ENCODE peak calls at places on chromosomes 1 and 21, in eight cellular contexts. One of them, this sample, is unnamed.

GRCh38 chr1:28926629-28927441 is 12.5 kb downstream of the EPB41 start:
- DNase-seq in myocyte: no peak
- DNase-seq in GM13976: peak
- DNase-seq in adrenal gland: no peak
- DNase-seq in SW 1271: no peak
- DNase-seq in cardiac muscle cell: peak
- DNase-seq in stimulated activated CD4-positive, alpha-beta T cell treated with anti-CD3 and anti-CD28 coated beads, Interleukin-2, amount 100 ng/mL, for 24 hours: no peak
- DNase-seq in NCI-H510A: peak
- DNase-seq in this sample: no peak

GRCh38 chr1:57986432-57986831 is 560.1 kb downstream of the OMA1 start:
- DNase-seq in myocyte: no peak
- DNase-seq in GM13976: peak
- DNase-seq in cardiac muscle cell: no peak
- DNase-seq in adrenal gland: no peak
- DNase-seq in SW 1271: no peak
- DNase-seq in NCI-H510A: no peak
- DNase-seq in stimulated activated CD4-positive, alpha-beta T cell treated with anti-CD3 and anti-CD28 coated beads, Interleukin-2, amount 100 ng/mL, for 24 hours: no peak
- DNase-seq in this sample: no peak

GRCh38 chr1:84967666-84968065 is 29.2 kb downstream of the MCOLN2 start:
- DNase-seq in myocyte: no peak
- DNase-seq in NCI-H510A: no peak
- DNase-seq in adrenal gland: no peak
- DNase-seq in stimulated activated CD4-positive, alpha-beta T cell treated with anti-CD3 and anti-CD28 coated beads, Interleukin-2, amount 100 ng/mL, for 24 hours: no peak
- DNase-seq in cardiac muscle cell: no peak
- DNase-seq in SW 1271: no peak
- DNase-seq in GM13976: no peak
- DNase-seq in this sample: no peak

GRCh38 chr1:7576946-7577657 is 194.0 kb upstream of the VAMP3 start:
- DNase-seq in adrenal gland: no peak
- DNase-seq in stimulated activated CD4-positive, alpha-beta T cell treated with anti-CD3 and anti-CD28 coated beads, Interleukin-2, amount 100 ng/mL, for 24 hours: no peak
- DNase-seq in SW 1271: no peak
- DNase-seq in myocyte: no peak
- DNase-seq in cardiac muscle cell: peak
- DNase-seq in NCI-H510A: no peak
- DNase-seq in GM13976: no peak
- DNase-seq in this sample: peak

GRCh38 chr1:15304708-15305326 is 57.8 kb downstream of the FHAD1 start:
- DNase-seq in stimulated activated CD4-positive, alpha-beta T cell treated with anti-CD3 and anti-CD28 coated beads, Interleukin-2, amount 100 ng/mL, for 24 hours: peak
- DNase-seq in GM13976: peak
- DNase-seq in NCI-H510A: peak
- DNase-seq in SW 1271: peak
- DNase-seq in myocyte: peak
- DNase-seq in cardiac muscle cell: peak
- DNase-seq in adrenal gland: peak
- DNase-seq in this sample: peak

GRCh38 chr1:28836421-28836956 is 24.5 kb downstream of the OPRD1 start:
- DNase-seq in myocyte: no peak
- DNase-seq in cardiac muscle cell: no peak
- DNase-seq in SW 1271: no peak
- DNase-seq in stimulated activated CD4-positive, alpha-beta T cell treated with anti-CD3 and anti-CD28 coated beads, Interleukin-2, amount 100 ng/mL, for 24 hours: no peak
- DNase-seq in NCI-H510A: no peak
- DNase-seq in GM13976: no peak
- DNase-seq in adrenal gland: no peak
- DNase-seq in this sample: no peak

GRCh38 chr1:221704291-221704690 is 37.6 kb downstream of the DUSP10 start:
- DNase-seq in GM13976: no peak
- DNase-seq in stimulated activated CD4-positive, alpha-beta T cell treated with anti-CD3 and anti-CD28 coated beads, Interleukin-2, amount 100 ng/mL, for 24 hours: no peak
- DNase-seq in cardiac muscle cell: peak
- DNase-seq in NCI-H510A: no peak
- DNase-seq in adrenal gland: no peak
- DNase-seq in SW 1271: no peak
- DNase-seq in myocyte: no peak
- DNase-seq in this sample: no peak

GRCh38 chr1:232873931-232874330 is 68.7 kb downstream of the MAP10 start:
- DNase-seq in GM13976: no peak
- DNase-seq in SW 1271: no peak
- DNase-seq in NCI-H510A: no peak
- DNase-seq in stimulated activated CD4-positive, alpha-beta T cell treated with anti-CD3 and anti-CD28 coated beads, Interleukin-2, amount 100 ng/mL, for 24 hours: no peak
- DNase-seq in adrenal gland: no peak
- DNase-seq in myocyte: no peak
- DNase-seq in cardiac muscle cell: no peak
- DNase-seq in this sample: no peak

GRCh38 chr1:53516181-53516580 is 57.0 kb downstream of the DMRTB1 start:
- DNase-seq in NCI-H510A: no peak
- DNase-seq in myocyte: peak
- DNase-seq in SW 1271: no peak
- DNase-seq in stimulated activated CD4-positive, alpha-beta T cell treated with anti-CD3 and anti-CD28 coated beads, Interleukin-2, amount 100 ng/mL, for 24 hours: no peak
- DNase-seq in cardiac muscle cell: no peak
- DNase-seq in adrenal gland: no peak
- DNase-seq in GM13976: no peak
- DNase-seq in this sample: no peak

GRCh38 chr1:79777481-79778219 is 771.1 kb upstream of the ADGRL4 start:
- DNase-seq in cardiac muscle cell: no peak
- DNase-seq in NCI-H510A: no peak
- DNase-seq in GM13976: peak
- DNase-seq in stimulated activated CD4-positive, alpha-beta T cell treated with anti-CD3 and anti-CD28 coated beads, Interleukin-2, amount 100 ng/mL, for 24 hours: no peak
- DNase-seq in SW 1271: no peak
- DNase-seq in myocyte: no peak
- DNase-seq in adrenal gland: no peak
- DNase-seq in this sample: no peak

GRCh38 chr1:186574951-186575747 is 105.1 kb downstream of the PTGS2 start:
- DNase-seq in SW 1271: no peak
- DNase-seq in cardiac muscle cell: peak
- DNase-seq in myocyte: no peak
- DNase-seq in NCI-H510A: no peak
- DNase-seq in adrenal gland: no peak
- DNase-seq in stimulated activated CD4-positive, alpha-beta T cell treated with anti-CD3 and anti-CD28 coated beads, Interleukin-2, amount 100 ng/mL, for 24 hours: no peak
- DNase-seq in GM13976: no peak
- DNase-seq in this sample: no peak

GRCh38 chr1:211393203-211393602 is 66.6 kb downstream of the TRAF5 start:
- DNase-seq in cardiac muscle cell: no peak
- DNase-seq in adrenal gland: no peak
- DNase-seq in SW 1271: no peak
- DNase-seq in GM13976: no peak
- DNase-seq in stimulated activated CD4-positive, alpha-beta T cell treated with anti-CD3 and anti-CD28 coated beads, Interleukin-2, amount 100 ng/mL, for 24 hours: no peak
- DNase-seq in myocyte: no peak
- DNase-seq in NCI-H510A: no peak
- DNase-seq in this sample: no peak

GRCh38 chr1:54569339-54569738 is 21.3 kb downstream of the ACOT11 start:
- DNase-seq in myocyte: peak
- DNase-seq in cardiac muscle cell: peak
- DNase-seq in NCI-H510A: no peak
- DNase-seq in GM13976: no peak
- DNase-seq in stimulated activated CD4-positive, alpha-beta T cell treated with anti-CD3 and anti-CD28 coated beads, Interleukin-2, amount 100 ng/mL, for 24 hours: no peak
- DNase-seq in adrenal gland: no peak
- DNase-seq in SW 1271: no peak
- DNase-seq in this sample: no peak

GRCh38 chr1:4781646-4782045 is 127.2 kb downstream of the AJAP1 start:
- DNase-seq in NCI-H510A: no peak
- DNase-seq in stimulated activated CD4-positive, alpha-beta T cell treated with anti-CD3 and anti-CD28 coated beads, Interleukin-2, amount 100 ng/mL, for 24 hours: no peak
- DNase-seq in GM13976: no peak
- DNase-seq in adrenal gland: no peak
- DNase-seq in cardiac muscle cell: no peak
- DNase-seq in SW 1271: no peak
- DNase-seq in myocyte: no peak
- DNase-seq in this sample: no peak

GRCh38 chr21:44801468-44802395 is at the start of gene UBE2G2:
- DNase-seq in myocyte: peak
- DNase-seq in adrenal gland: peak
- DNase-seq in cardiac muscle cell: peak
- DNase-seq in NCI-H510A: peak
- DNase-seq in SW 1271: peak
- DNase-seq in stimulated activated CD4-positive, alpha-beta T cell treated with anti-CD3 and anti-CD28 coated beads, Interleukin-2, amount 100 ng/mL, for 24 hours: peak
- DNase-seq in GM13976: peak
- DNase-seq in this sample: peak

GRCh38 chr1:52403566-52404115 is 582 bp downstream of the ORC1 start:
- DNase-seq in NCI-H510A: peak
- DNase-seq in SW 1271: peak
- DNase-seq in stimulated activated CD4-positive, alpha-beta T cell treated with anti-CD3 and anti-CD28 coated beads, Interleukin-2, amount 100 ng/mL, for 24 hours: peak
- DNase-seq in cardiac muscle cell: peak
- DNase-seq in adrenal gland: peak
- DNase-seq in myocyte: peak
- DNase-seq in GM13976: peak
- DNase-seq in this sample: peak

GRCh38 chr1:17119076-17119743 is at the start of gene PADI2:
- DNase-seq in myocyte: peak
- DNase-seq in cardiac muscle cell: peak
- DNase-seq in stimulated activated CD4-positive, alpha-beta T cell treated with anti-CD3 and anti-CD28 coated beads, Interleukin-2, amount 100 ng/mL, for 24 hours: peak
- DNase-seq in SW 1271: peak
- DNase-seq in adrenal gland: peak
- DNase-seq in GM13976: peak
- DNase-seq in NCI-H510A: peak
- DNase-seq in this sample: peak

GRCh38 chr1:72564749-72565148 is 282.4 kb upstream of the NEGR1 start:
- DNase-seq in NCI-H510A: no peak
- DNase-seq in SW 1271: no peak
- DNase-seq in adrenal gland: no peak
- DNase-seq in cardiac muscle cell: no peak
- DNase-seq in myocyte: no peak
- DNase-seq in GM13976: no peak
- DNase-seq in stimulated activated CD4-positive, alpha-beta T cell treated with anti-CD3 and anti-CD28 coated beads, Interleukin-2, amount 100 ng/mL, for 24 hours: no peak
- DNase-seq in this sample: no peak

This sample was measured in H7.